ENCODE peak calls at places on chromosomes 6 and 20, in seven cellular contexts. One of them, this sample, is unnamed.

GRCh38 chr6:134795696-134796095 is 154.2 kb downstream of the ALDH8A1 start:
- DNase-seq in fibroblast of lung: peak
- DNase-seq in BJ: no peak
- DNase-seq in HFF-Myc: no peak
- DNase-seq in AG04450: no peak
- DNase-seq in left ventricle myocardium inferior: no peak
- DNase-seq in fibroblast of mammary gland: no peak
- DNase-seq in this sample: no peak

GRCh38 chr6:84728602-84729001 is 35.8 kb downstream of the TBX18 start:
- DNase-seq in fibroblast of lung: no peak
- DNase-seq in BJ: no peak
- DNase-seq in HFF-Myc: no peak
- DNase-seq in AG04450: no peak
- DNase-seq in left ventricle myocardium inferior: no peak
- DNase-seq in fibroblast of mammary gland: peak
- DNase-seq in this sample: no peak

GRCh38 chr20:20009784-20010253 is 7.3 kb upstream of the NAA20 start:
- DNase-seq in fibroblast of lung: no peak
- DNase-seq in BJ: no peak
- DNase-seq in HFF-Myc: no peak
- DNase-seq in AG04450: no peak
- DNase-seq in left ventricle myocardium inferior: no peak
- DNase-seq in fibroblast of mammary gland: no peak
- DNase-seq in this sample: no peak

GRCh38 chr6:163585932-163586437 is 171.5 kb downstream of the QKI start:
- DNase-seq in fibroblast of lung: peak
- DNase-seq in BJ: peak
- DNase-seq in HFF-Myc: peak
- DNase-seq in AG04450: peak
- DNase-seq in left ventricle myocardium inferior: peak
- DNase-seq in fibroblast of mammary gland: peak
- DNase-seq in this sample: peak

GRCh38 chr20:32972181-32973076 is 31.8 kb downstream of the SUN5 start:
- DNase-seq in fibroblast of lung: no peak
- DNase-seq in BJ: no peak
- DNase-seq in HFF-Myc: no peak
- DNase-seq in AG04450: no peak
- DNase-seq in left ventricle myocardium inferior: no peak
- DNase-seq in fibroblast of mammary gland: no peak
- DNase-seq in this sample: no peak

GRCh38 chr6:56026461-56027180 is 151.2 kb upstream of the BMP5 start:
- DNase-seq in fibroblast of lung: peak
- DNase-seq in BJ: no peak
- DNase-seq in HFF-Myc: no peak
- DNase-seq in AG04450: no peak
- DNase-seq in left ventricle myocardium inferior: no peak
- DNase-seq in fibroblast of mammary gland: peak
- DNase-seq in this sample: no peak

GRCh38 chr20:4090756-4091331 is 75.5 kb upstream of the RNF24 start:
- DNase-seq in fibroblast of lung: peak
- DNase-seq in BJ: no peak
- DNase-seq in HFF-Myc: no peak
- DNase-seq in AG04450: peak
- DNase-seq in left ventricle myocardium inferior: no peak
- DNase-seq in fibroblast of mammary gland: peak
- DNase-seq in this sample: peak

GRCh38 chr6:41182069-41183034 is 18.6 kb downstream of the TREML2 start:
- DNase-seq in fibroblast of lung: peak
- DNase-seq in BJ: no peak
- DNase-seq in HFF-Myc: peak
- DNase-seq in AG04450: peak
- DNase-seq in left ventricle myocardium inferior: no peak
- DNase-seq in fibroblast of mammary gland: peak
- DNase-seq in this sample: peak

GRCh38 chr20:18504479-18505060 is 3.2 kb upstream of the SEC23B start:
- DNase-seq in fibroblast of lung: peak
- DNase-seq in BJ: no peak
- DNase-seq in HFF-Myc: no peak
- DNase-seq in AG04450: no peak
- DNase-seq in left ventricle myocardium inferior: peak
- DNase-seq in fibroblast of mammary gland: peak
- DNase-seq in this sample: no peak

GRCh38 chr6:41489284-41489851 is 56.8 kb upstream of the FOXP4 start:
- DNase-seq in fibroblast of lung: peak
- DNase-seq in BJ: peak
- DNase-seq in HFF-Myc: peak
- DNase-seq in AG04450: no peak
- DNase-seq in left ventricle myocardium inferior: peak
- DNase-seq in fibroblast of mammary gland: peak
- DNase-seq in this sample: no peak

GRCh38 chr20:62595491-62595890 is 46.8 kb upstream of the SLCO4A1 start:
- DNase-seq in fibroblast of lung: peak
- DNase-seq in BJ: no peak
- DNase-seq in HFF-Myc: no peak
- DNase-seq in AG04450: peak
- DNase-seq in left ventricle myocardium inferior: peak
- DNase-seq in fibroblast of mammary gland: peak
- DNase-seq in this sample: no peak

GRCh38 chr6:303948-304558 is 11.8 kb downstream of the DUSP22 start:
- DNase-seq in fibroblast of lung: no peak
- DNase-seq in BJ: no peak
- DNase-seq in HFF-Myc: no peak
- DNase-seq in AG04450: no peak
- DNase-seq in left ventricle myocardium inferior: no peak
- DNase-seq in fibroblast of mammary gland: no peak
- DNase-seq in this sample: no peak

GRCh38 chr6:4466260-4466659 is 309.9 kb upstream of the CDYL start:
- DNase-seq in fibroblast of lung: peak
- DNase-seq in BJ: no peak
- DNase-seq in HFF-Myc: no peak
- DNase-seq in AG04450: no peak
- DNase-seq in left ventricle myocardium inferior: no peak
- DNase-seq in fibroblast of mammary gland: no peak
- DNase-seq in this sample: no peak

GRCh38 chr6:165884813-165885765 is 222.0 kb upstream of the PDE10A start:
- DNase-seq in fibroblast of lung: peak
- DNase-seq in BJ: no peak
- DNase-seq in HFF-Myc: peak
- DNase-seq in AG04450: peak
- DNase-seq in left ventricle myocardium inferior: peak
- DNase-seq in fibroblast of mammary gland: peak
- DNase-seq in this sample: no peak

GRCh38 chr6:609905-610304 is 47.0 kb downstream of the HUS1B start:
- DNase-seq in fibroblast of lung: no peak
- DNase-seq in BJ: no peak
- DNase-seq in HFF-Myc: no peak
- DNase-seq in AG04450: no peak
- DNase-seq in left ventricle myocardium inferior: no peak
- DNase-seq in fibroblast of mammary gland: no peak
- DNase-seq in this sample: no peak

GRCh38 chr6:76166874-76167273 is 94.4 kb upstream of the IMPG1 start:
- DNase-seq in fibroblast of lung: no peak
- DNase-seq in BJ: no peak
- DNase-seq in HFF-Myc: no peak
- DNase-seq in AG04450: no peak
- DNase-seq in left ventricle myocardium inferior: no peak
- DNase-seq in fibroblast of mammary gland: no peak
- DNase-seq in this sample: no peak

DNA sequence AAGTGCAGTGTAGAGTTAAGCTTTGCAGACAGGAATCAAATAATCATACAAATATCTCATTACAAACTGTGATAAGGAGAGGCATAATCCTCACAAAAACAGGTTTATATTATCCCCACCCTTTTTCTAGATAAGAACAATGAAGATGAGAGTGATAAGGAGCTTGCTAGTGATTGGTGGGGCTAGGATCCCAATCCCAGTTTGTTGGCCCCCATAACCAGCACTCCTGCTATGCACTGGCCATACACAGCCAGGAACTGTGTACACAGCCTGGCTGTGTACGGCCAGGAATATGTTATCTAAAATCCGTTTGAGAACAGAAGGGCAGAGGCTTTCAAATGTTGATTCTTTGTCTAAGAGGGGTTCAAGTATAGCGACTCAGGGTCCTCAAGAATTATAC is 180.6 kb downstream of the EYA2 start:
- DNase-seq in fibroblast of lung: no peak
- DNase-seq in BJ: no peak
- DNase-seq in HFF-Myc: no peak
- DNase-seq in AG04450: no peak
- DNase-seq in left ventricle myocardium inferior: no peak
- DNase-seq in fibroblast of mammary gland: no peak
- DNase-seq in this sample: no peak
- H3K4me3 ChIP-seq in fibroblast of lung: no peak
- H3K4me3 ChIP-seq in BJ: no peak
- H3K4me3 ChIP-seq in HFF-Myc: no peak
- H3K4me3 ChIP-seq in AG04450: no peak
- H3K4me3 ChIP-seq in left ventricle myocardium inferior: no peak
- H3K4me3 ChIP-seq in fibroblast of mammary gland: no peak
- H3K4me3 ChIP-seq in this sample: no peak

GRCh38 chr20:6942266-6942665 is 174.8 kb downstream of the BMP2 start:
- DNase-seq in fibroblast of lung: no peak
- DNase-seq in BJ: no peak
- DNase-seq in HFF-Myc: no peak
- DNase-seq in AG04450: no peak
- DNase-seq in left ventricle myocardium inferior: no peak
- DNase-seq in fibroblast of mammary gland: no peak
- DNase-seq in this sample: no peak

GRCh38 chr20:6944292-6944691 is 176.8 kb downstream of the BMP2 start:
- DNase-seq in fibroblast of lung: no peak
- DNase-seq in BJ: no peak
- DNase-seq in HFF-Myc: no peak
- DNase-seq in AG04450: no peak
- DNase-seq in left ventricle myocardium inferior: no peak
- DNase-seq in fibroblast of mammary gland: no peak
- DNase-seq in this sample: no peak

GRCh38 chr20:6940052-6940451 is 172.6 kb downstream of the BMP2 start:
- DNase-seq in fibroblast of lung: no peak
- DNase-seq in BJ: no peak
- DNase-seq in HFF-Myc: peak
- DNase-seq in AG04450: no peak
- DNase-seq in left ventricle myocardium inferior: no peak
- DNase-seq in fibroblast of mammary gland: no peak
- DNase-seq in this sample: no peak
- TF ChIP-seq CTCF in fibroblast of lung: no peak
- TF ChIP-seq CTCF in BJ: peak
- TF ChIP-seq CTCF in HFF-Myc: peak
- TF ChIP-seq CTCF in AG04450: no peak
- TF ChIP-seq CTCF in left ventricle myocardium inferior: no peak
- TF ChIP-seq CTCF in fibroblast of mammary gland: peak
- TF ChIP-seq CTCF in this sample: no peak

GRCh38 chr20:49203011-49203410 is 14.9 kb upstream of the STAU1 start:
- DNase-seq in fibroblast of lung: no peak
- DNase-seq in BJ: no peak
- DNase-seq in HFF-Myc: no peak
- DNase-seq in AG04450: no peak
- DNase-seq in left ventricle myocardium inferior: no peak
- DNase-seq in fibroblast of mammary gland: no peak
- DNase-seq in this sample: no peak
- H3K4me3 ChIP-seq in fibroblast of lung: no peak
- H3K4me3 ChIP-seq in BJ: no peak
- H3K4me3 ChIP-seq in HFF-Myc: no peak
- H3K4me3 ChIP-seq in AG04450: no peak
- H3K4me3 ChIP-seq in left ventricle myocardium inferior: no peak
- H3K4me3 ChIP-seq in fibroblast of mammary gland: no peak
- H3K4me3 ChIP-seq in this sample: no peak

DNA sequence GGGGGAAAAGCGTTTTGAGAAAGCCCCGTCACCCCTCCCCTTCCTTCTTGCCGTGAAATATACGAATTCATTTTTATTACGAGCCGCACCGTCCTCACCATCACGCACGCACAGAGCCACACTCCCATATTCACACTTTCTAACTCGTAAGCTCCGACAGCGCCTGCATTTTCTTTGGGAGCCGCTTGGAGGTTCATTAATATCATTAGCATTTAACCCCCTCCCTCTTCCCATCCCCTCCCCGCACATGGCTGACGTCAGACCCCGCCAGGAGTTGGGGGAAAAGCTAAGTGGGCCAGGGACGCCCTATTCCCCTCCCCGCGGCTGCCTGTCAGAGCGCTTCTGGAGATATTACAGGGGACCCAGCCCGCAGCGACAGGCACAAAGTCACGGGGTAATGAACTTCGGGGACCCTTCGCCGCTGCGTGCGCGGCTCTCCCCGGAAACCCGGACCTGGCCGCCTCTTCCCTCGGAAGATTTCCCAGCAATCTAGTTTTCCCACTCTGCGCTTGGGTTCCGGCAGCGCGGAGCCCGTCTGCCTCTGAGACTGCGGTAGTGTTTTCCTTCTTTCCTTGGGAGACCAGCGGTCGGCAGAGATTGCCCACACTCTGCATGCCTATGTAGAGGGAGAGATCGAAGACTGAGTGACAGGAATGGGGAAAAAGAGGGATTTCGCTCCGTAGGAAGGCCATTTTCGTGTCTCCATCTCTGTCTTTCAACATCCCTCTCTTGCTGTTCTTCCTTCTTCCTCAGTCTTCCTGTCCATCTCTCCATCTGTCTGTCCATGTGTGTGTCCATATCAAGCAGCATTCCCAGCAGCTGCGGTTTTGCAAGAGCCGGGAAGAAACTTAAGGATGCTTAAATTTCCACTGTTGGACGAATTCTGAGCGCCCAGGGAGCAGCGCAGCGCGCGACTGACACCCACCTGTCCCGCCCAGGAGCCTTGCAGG is at the start of gene NR2E1:
- DNase-seq in fibroblast of lung: peak
- DNase-seq in BJ: no peak
- DNase-seq in HFF-Myc: no peak
- DNase-seq in AG04450: no peak
- DNase-seq in left ventricle myocardium inferior: no peak
- DNase-seq in fibroblast of mammary gland: peak
- DNase-seq in this sample: no peak
- TF ChIP-seq CTCF in fibroblast of lung: no peak
- TF ChIP-seq CTCF in BJ: no peak
- TF ChIP-seq CTCF in HFF-Myc: no peak
- TF ChIP-seq CTCF in AG04450: no peak
- TF ChIP-seq CTCF in left ventricle myocardium inferior: no peak
- TF ChIP-seq CTCF in fibroblast of mammary gland: no peak
- TF ChIP-seq CTCF in this sample: no peak

GRCh38 chr6:39184906-39185580 is 44.2 kb downstream of the KCNK5 start:
- DNase-seq in fibroblast of lung: no peak
- DNase-seq in BJ: no peak
- DNase-seq in HFF-Myc: no peak
- DNase-seq in AG04450: no peak
- DNase-seq in left ventricle myocardium inferior: no peak
- DNase-seq in fibroblast of mammary gland: no peak
- DNase-seq in this sample: no peak
- H3K4me3 ChIP-seq in fibroblast of lung: no peak
- H3K4me3 ChIP-seq in BJ: no peak
- H3K4me3 ChIP-seq in HFF-Myc: no peak
- H3K4me3 ChIP-seq in AG04450: no peak
- H3K4me3 ChIP-seq in left ventricle myocardium inferior: no peak
- H3K4me3 ChIP-seq in fibroblast of mammary gland: no peak
- H3K4me3 ChIP-seq in this sample: no peak